ENCODE peak calls at places on chromosomes 16 and 17, in ten cellular contexts. Z is substantia nigra, C is Panc1, G is thoracic aorta, P is IMR-90, S is cardiac muscle cell, F is lung, R is OCI-LY7, I is A549, W is uterus. Q is an unnamed sample.

GRCh38 chr16:88905563-88905962 is 39.1 kb upstream of the PABPN1L start:
- DNase-seq in Z (no peak), C (no peak), G (no peak), P (no peak), S (no peak), F (no peak), R (peak), I (peak), W (no peak), Q (no peak)

GRCh38 chr16:25374556-25374955 is 116.9 kb upstream of the ZKSCAN2 start:
- DNase-seq in Z (no peak), C (no peak), G (no peak), P (no peak), S (no peak), F (no peak), R (no peak), I (no peak), W (no peak), Q (no peak)

GRCh38 chr17:75652934-75653549 is 13.9 kb downstream of the RECQL5 start:
- DNase-seq in Z (peak), C (no peak), G (no peak), P (peak), S (peak), F (no peak), R (peak), I (peak), W (no peak), Q (no peak)

GRCh38 chr16:13338044-13338443 is 436.6 kb downstream of the SHISA9 start:
- DNase-seq in Z (no peak), C (no peak), G (no peak), P (no peak), S (no peak), F (no peak), R (no peak), I (no peak), W (no peak), Q (no peak)

GRCh38 chr17:15171433-15172047 is 93.6 kb downstream of the PMP22 start:
- DNase-seq in Z (peak), C (peak), G (no peak), P (peak), S (peak), F (peak), R (peak), I (peak), W (no peak), Q (no peak)

GRCh38 chr17:82103588-82104451 is 5.8 kb upstream of the FASN start:
- DNase-seq in Z (peak), C (no peak), G (no peak), P (no peak), S (peak), F (peak), R (peak), I (no peak), W (peak), Q (no peak)

GRCh38 chr16:11155284-11155806 is 100.7 kb downstream of the SOCS1 start:
- DNase-seq in Z (no peak), C (no peak), G (no peak), P (peak), S (peak), F (no peak), R (no peak), I (no peak), W (no peak), Q (no peak)

GRCh38 chr17:60231691-60232090 is 81.9 kb downstream of the CA4 start:
- DNase-seq in Z (no peak), C (no peak), G (no peak), P (peak), S (peak), F (no peak), R (no peak), I (no peak), W (no peak), Q (no peak)

GRCh38 chr16:943971-944370 is 26.8 kb downstream of the LMF1 start:
- DNase-seq in Z (no peak), C (no peak), G (no peak), P (no peak), S (no peak), F (no peak), R (no peak), I (no peak), W (no peak), Q (no peak)

GRCh38 chr16:30761427-30761927 is 385 bp downstream of the CFAP119 start:
- DNase-seq in Z (no peak), C (no peak), G (no peak), P (peak), S (peak), F (no peak), R (peak), I (no peak), W (no peak), Q (no peak)

GRCh38 chr16:89798126-89798525 is 18.3 kb downstream of the FANCA start:
- DNase-seq in Z (no peak), C (no peak), G (no peak), P (no peak), S (no peak), F (no peak), R (no peak), I (no peak), W (no peak), Q (no peak)

GRCh38 chr16:81593481-81593880 is 148.9 kb downstream of the CMIP start:
- DNase-seq in Z (no peak), C (no peak), G (no peak), P (no peak), S (no peak), F (no peak), R (no peak), I (no peak), W (no peak), Q (no peak)

GRCh38 chr17:28741358-28742349 is 2.2 kb upstream of the TRAF4 start:
- DNase-seq in Z (peak), C (no peak), G (no peak), P (no peak), S (no peak), F (no peak), R (peak), I (no peak), W (no peak), Q (no peak)

GRCh38 chr17:76497979-76498885 is 3.0 kb downstream of the RHBDF2 start:
- DNase-seq in Z (peak), C (no peak), G (peak), P (peak), S (peak), F (peak), R (no peak), I (peak), W (peak), Q (peak)

GRCh38 chr17:35127751-35128514 is 6.5 kb downstream of the FNDC8 start:
- DNase-seq in Z (no peak), C (no peak), G (no peak), P (peak), S (peak), F (peak), R (no peak), I (no peak), W (no peak), Q (no peak)

GRCh38 chr17:38616361-38616760 is 10.6 kb upstream of the SRCIN1 start:
- DNase-seq in Z (no peak), C (no peak), G (no peak), P (no peak), S (no peak), F (no peak), R (no peak), I (no peak), W (no peak), Q (no peak)

GRCh38 chr17:38728290-38728831 is 1.8 kb upstream of the CISD3 start:
- DNase-seq in Z (no peak), C (no peak), G (no peak), P (no peak), S (no peak), F (no peak), R (peak), I (no peak), W (no peak), Q (no peak)

GRCh38 chr16:2614761-2615191 is 67.5 kb upstream of the KCTD5 start:
- DNase-seq in Z (no peak), C (no peak), G (no peak), P (no peak), S (no peak), F (no peak), R (no peak), I (no peak), W (no peak), Q (no peak)

GRCh38 chr16:48608452-48608851 is 1.5 kb downstream of the N4BP1 start:
- DNase-seq in Z (no peak), C (no peak), G (no peak), P (no peak), S (no peak), F (no peak), R (peak), I (no peak), W (no peak), Q (peak)

GRCh38 chr17:29682054-29682453 is 59.3 kb upstream of the CORO6 start:
- DNase-seq in Z (no peak), C (no peak), G (no peak), P (no peak), S (no peak), F (no peak), R (peak), I (no peak), W (no peak), Q (no peak)

GRCh38 chr16:4307215-4308037 is 8.4 kb upstream of the GLIS2 start:
- DNase-seq in Z (peak), C (no peak), G (peak), P (peak), S (peak), F (peak), R (peak), I (peak), W (peak), Q (peak)

GRCh38 chr16:77211880-77212735 is 12.9 kb downstream of the SYCE1L start:
- DNase-seq in Z (peak), C (no peak), G (no peak), P (no peak), S (peak), F (peak), R (peak), I (peak), W (peak), Q (no peak)

GRCh38 chr17:75681289-75681688 is 14.2 kb downstream of the SAP30BP start:
- DNase-seq in Z (no peak), C (no peak), G (no peak), P (peak), S (peak), F (no peak), R (no peak), I (no peak), W (no peak), Q (no peak)

GRCh38 chr17:65593870-65594584 is 32.6 kb upstream of the AXIN2 start:
- DNase-seq in Z (no peak), C (no peak), G (no peak), P (peak), S (peak), F (no peak), R (no peak), I (no peak), W (no peak), Q (no peak)

GRCh38 chr16:85607331-85607765 is 5.8 kb upstream of the GSE1 start:
- DNase-seq in Z (no peak), C (no peak), G (no peak), P (no peak), S (peak), F (no peak), R (peak), I (no peak), W (no peak), Q (no peak)

GRCh38 chr17:74274703-74275340 is 788 bp downstream of the DNAI2 start:
- DNase-seq in Z (no peak), C (no peak), G (no peak), P (no peak), S (no peak), F (no peak), R (peak), I (no peak), W (no peak), Q (no peak)

GRCh38 chr17:3772764-3773163 is 28.2 kb downstream of the ITGAE start:
- DNase-seq in Z (no peak), C (no peak), G (no peak), P (no peak), S (no peak), F (no peak), R (no peak), I (no peak), W (no peak), Q (no peak)

GRCh38 chr17:43403846-43404245 is 5.1 kb downstream of the ARL4D start:
- DNase-seq in Z (no peak), C (no peak), G (no peak), P (no peak), S (peak), F (no peak), R (no peak), I (no peak), W (no peak), Q (no peak)

GRCh38 chr16:88747588-88748301 is 37.3 kb downstream of the PIEZO1 start:
- DNase-seq in Z (no peak), C (no peak), G (no peak), P (no peak), S (peak), F (no peak), R (peak), I (peak), W (no peak), Q (no peak)

GRCh38 chr17:79212150-79213087 is 137.8 kb downstream of the ENGASE start:
- DNase-seq in Z (no peak), C (no peak), G (no peak), P (no peak), S (no peak), F (no peak), R (no peak), I (no peak), W (no peak), Q (no peak)

GRCh38 chr17:32692179-32692578 is 184.7 kb downstream of the MYO1D start:
- DNase-seq in Z (no peak), C (no peak), G (no peak), P (no peak), S (no peak), F (no peak), R (no peak), I (no peak), W (no peak), Q (no peak)

GRCh38 chr17:69757794-69758430 is 317.1 kb upstream of the KCNJ16 start:
- DNase-seq in Z (no peak), C (no peak), G (no peak), P (peak), S (peak), F (no peak), R (no peak), I (no peak), W (no peak), Q (no peak)

GRCh38 chr17:66691644-66692500 is 143.0 kb upstream of the CACNG5 start:
- DNase-seq in Z (no peak), C (peak), G (no peak), P (peak), S (peak), F (no peak), R (no peak), I (no peak), W (no peak), Q (no peak)

GRCh38 chr16:57620316-57621231 is 7.9 kb upstream of the ADGRG1 start:
- DNase-seq in Z (no peak), C (no peak), G (no peak), P (no peak), S (no peak), F (peak), R (no peak), I (no peak), W (peak), Q (no peak)
- H3K27ac ChIP-seq in Z (no peak), C (no peak), G (no peak), P (no peak), S (no peak), F (no peak), R (no peak), I (peak), W (no peak), Q (peak)

DNA sequence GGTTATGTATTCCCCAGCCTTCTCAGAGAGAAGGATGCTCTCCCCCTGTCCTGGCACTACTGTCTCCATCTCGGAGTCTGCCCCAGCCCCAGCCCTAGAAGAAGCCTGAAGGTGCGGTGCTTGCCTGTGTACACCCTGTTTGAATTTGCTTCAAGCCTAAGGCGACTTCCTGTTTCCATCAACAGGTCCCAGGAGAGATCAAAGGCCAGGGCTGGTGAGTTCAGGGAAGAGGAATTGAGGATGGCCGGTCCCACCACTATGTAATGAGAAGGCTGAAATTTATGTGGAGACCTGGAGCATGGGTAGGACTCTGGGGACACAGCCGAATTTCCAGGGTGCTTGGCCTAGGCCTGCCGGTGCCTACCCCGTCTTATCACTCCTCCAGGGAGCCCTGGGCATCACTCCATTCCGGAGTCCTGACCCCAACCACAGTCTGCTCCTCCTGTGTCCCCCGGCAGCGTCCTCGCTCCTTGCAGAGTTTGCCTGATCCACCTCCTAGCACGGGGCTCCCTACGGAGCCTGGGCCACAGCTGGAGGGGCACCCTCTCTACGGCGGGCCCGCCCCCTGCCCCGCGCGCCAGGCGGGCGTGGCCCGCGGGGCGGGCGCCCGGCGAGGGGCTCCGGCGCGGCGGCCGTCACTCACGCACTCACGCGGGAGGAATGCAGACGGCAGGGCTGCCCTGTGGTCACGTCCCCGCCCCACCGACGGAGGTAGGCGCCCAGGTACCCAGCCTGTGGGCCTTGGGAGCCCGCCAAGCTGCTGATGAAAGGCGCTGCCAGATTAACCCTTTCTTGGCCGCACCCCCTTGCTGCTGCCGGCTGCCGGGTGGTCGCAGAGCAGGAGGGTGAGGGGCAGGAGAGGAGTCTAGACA is 53.8 kb upstream of the TAC4 start:
- DNase-seq in Z (no peak), C (no peak), G (no peak), P (no peak), S (no peak), F (peak), R (no peak), I (peak), W (no peak), Q (no peak)
- H3K27ac ChIP-seq in Z (no peak), C (no peak), G (no peak), P (no peak), S (no peak), F (no peak), R (no peak), I (no peak), W (no peak), Q (no peak)

GRCh38 chr17:78176548-78177025 is 8.2 kb downstream of the SYNGR2 start:
- DNase-seq in Z (peak), C (no peak), G (no peak), P (peak), S (peak), F (peak), R (peak), I (peak), W (peak), Q (no peak)
- H3K27ac ChIP-seq in Z (peak), C (peak), G (peak), P (no peak), S (no peak), F (no peak), R (no peak), I (no peak), W (no peak), Q (no peak)

DNA sequence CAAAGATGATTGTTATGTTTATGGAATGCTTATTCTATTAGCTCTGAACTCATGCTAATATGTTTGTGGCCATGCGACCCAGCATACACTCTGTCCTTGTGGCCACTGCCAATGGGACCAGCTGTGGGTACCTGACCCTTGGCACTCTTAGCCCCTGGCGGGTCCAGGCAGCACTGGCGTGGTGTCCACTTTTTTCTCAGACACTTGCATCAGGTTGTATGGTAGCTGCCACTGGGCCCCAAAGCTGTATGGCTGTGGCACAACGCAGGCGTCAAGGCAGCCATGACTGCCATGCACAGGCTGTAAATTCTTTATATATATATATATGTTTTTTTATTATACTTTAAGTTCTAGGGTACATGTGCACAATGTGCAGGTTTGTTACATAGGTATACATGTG is 12.2 kb upstream of the WNT9B start:
- DNase-seq in Z (no peak), C (no peak), G (no peak), P (no peak), S (no peak), F (no peak), R (no peak), I (no peak), W (no peak), Q (no peak)
- H3K27ac ChIP-seq in Z (no peak), C (no peak), G (no peak), P (no peak), S (no peak), F (no peak), R (no peak), I (no peak), W (no peak), Q (no peak)